ENCODE peak calls at places on chromosomes 12 and 14, in seven cellular contexts. R is testis; Q is K562; P is HAP-1; Z is heart right ventricle; S is CD8-positive, alpha-beta memory T cell; U is neural progenitor cell. X is an unnamed sample.

GRCh38 chr14:85308531-85309300 is 221.2 kb upstream of the FLRT2 start:
- DNase-seq in P (peak; percentile 53), U (peak; percentile 2), S (no peak), Z (no peak), R (no peak), Q (no peak), X (peak; percentile 56)

GRCh38 chr12:55743131-55743921 is 404 bp downstream of the GDF11 start:
- DNase-seq in P (peak; percentile 50), R (peak; percentile 69), Z (peak; percentile 65), Q (no peak), S (peak; percentile 61), U (peak; percentile 95), X (peak; percentile 67)

GRCh38 chr12:15963271-15963670 is 52.1 kb downstream of the DERA start:
- DNase-seq in R (no peak), P (no peak), U (no peak), Q (no peak), S (no peak), Z (no peak), X (no peak)

GRCh38 chr14:94143239-94143638 is 13.8 kb upstream of the IFI27L2 start:
- DNase-seq in Z (no peak), S (no peak), Q (peak; percentile 17), P (no peak), R (no peak), U (peak; percentile 61), X (peak; percentile 27)

GRCh38 chr12:15014708-15015107 is 41.9 kb downstream of the PDE6H start:
- DNase-seq in S (no peak), P (no peak), U (no peak), R (no peak), Z (no peak), Q (no peak), X (no peak)

GRCh38 chr12:4274960-4275868 is 1.7 kb downstream of the CCND2 start:
- DNase-seq in U (peak; percentile 53), Q (peak; percentile 26), Z (peak; percentile 33), P (no peak), R (no peak), S (peak; percentile 29), X (peak; percentile 47)

GRCh38 chr12:70756118-70756517 is 118.9 kb upstream of the PTPRB start:
- DNase-seq in Z (no peak), Q (peak; percentile 67), P (no peak), U (no peak), S (no peak), R (no peak), X (no peak)

GRCh38 chr12:80142640-80143039 is 43.3 kb downstream of the OTOGL start:
- DNase-seq in U (no peak), S (no peak), Q (no peak), R (no peak), P (no peak), Z (no peak), X (no peak)

GRCh38 chr12:9787340-9787737 is 26.6 kb upstream of the CD69 start:
- DNase-seq in S (no peak), Q (no peak), P (peak; percentile 95), Z (no peak), U (no peak), R (no peak), X (no peak)

GRCh38 chr12:108112815-108113556 is 16.1 kb upstream of the WSCD2 start:
- DNase-seq in P (no peak), R (no peak), Z (no peak), S (no peak), Q (no peak), U (peak; percentile 63), X (no peak)
- H3K4me1 ChIP-seq in P (no peaks in the 10 kb centered on the region), R (peaks cover 4% of the 10 kb centered on the region), Z (peaks cover 10% of the 10 kb centered on the region), S (no peaks in the 10 kb centered on the region), Q (peaks cover 10% of the 10 kb centered on the region), U (peaks cover 14% of the 10 kb centered on the region), X (no peaks in the 10 kb centered on the region)

GRCh38 chr12:49295087-49296001 is at the start of gene PRPH:
- DNase-seq in Z (peak; percentile 31), U (peak; percentile 65), P (no peak), Q (no peak), S (no peak), R (peak; percentile 17), X (no peak)

GRCh38 chr12:49294804-49295086 is 202 bp upstream of the PRPH start:
- DNase-seq in P (no peak), Z (no peak), U (no peak), S (no peak), R (no peak), Q (no peak), X (no peak)

GRCh38 chr12:49293056-49293956 is 1.6 kb upstream of the PRPH start:
- DNase-seq in S (no peak), P (no peak), R (peak; percentile 23), Z (peak; percentile 58), Q (no peak), U (peak; percentile 58), X (peak; percentile 87)

GRCh38 chr12:49292729-49293055 is 2.3 kb upstream of the PRPH start:
- DNase-seq in R (no peak), Z (no peak), P (no peak), Q (no peak), S (no peak), U (no peak), X (peak; percentile 72)

GRCh38 chr12:49294086-49294803 is 702 bp upstream of the PRPH start:
- DNase-seq in Q (no peak), Z (no peak), R (no peak), P (no peak), S (no peak), U (peak; percentile 42), X (no peak)
- H3K27me3 ChIP-seq in Q (no peaks in the 10 kb centered on the region), Z (peaks cover 48% of the 10 kb centered on the region), R (no peaks in the 10 kb centered on the region), P (no peaks in the 10 kb centered on the region), S (peaks cover 39% of the 10 kb centered on the region), U (peaks cover 77% of the 10 kb centered on the region), X (no peaks in the 10 kb centered on the region)

DNA sequence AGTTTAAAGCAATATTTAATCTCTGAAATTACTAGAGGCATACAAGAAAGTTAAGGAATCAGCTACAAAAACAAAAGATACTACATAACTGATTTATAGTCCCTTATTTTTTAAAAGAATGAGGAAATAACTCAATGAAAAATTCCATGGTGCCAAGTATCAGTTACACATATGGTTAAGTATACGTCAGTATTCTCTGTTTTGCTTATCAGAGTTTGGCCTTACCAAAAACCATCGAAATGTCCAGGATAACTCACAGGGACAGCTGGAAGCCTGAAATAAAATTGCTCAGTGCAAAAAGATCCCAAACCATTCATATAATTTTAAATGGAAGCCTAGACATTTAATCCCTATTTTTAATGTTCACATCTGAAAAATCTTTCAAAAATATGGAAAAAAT is 3.6 kb downstream of the CFL2 start:
- DNase-seq in Z (no peak), P (no peak), S (no peak), Q (no peak), U (no peak), R (no peak), X (peak; percentile 83)
- H3K4me3 ChIP-seq in Z (peak overlapping the region; percentile 82), P (no peak overlapping the region), S (no peak overlapping the region), Q (no peak overlapping the region), U (no peak overlapping the region), R (no peak overlapping the region), X (peak overlapping the region; percentile 25)

GRCh38 chr12:124384299-124384894 is 89.5 kb downstream of the RFLNA start:
- DNase-seq in S (no peak), P (no peak), U (no peak), R (no peak), Z (no peak), Q (no peak), X (no peak)
- H3K4me1 ChIP-seq in S (peaks cover 1% of the 10 kb centered on the region), P (no peaks in the 10 kb centered on the region), U (peaks cover 9% of the 10 kb centered on the region), R (peaks cover 61% of the 10 kb centered on the region), Z (peaks cover 98% of the 10 kb centered on the region), Q (peaks cover 38% of the 10 kb centered on the region), X (peaks cover 20% of the 10 kb centered on the region)

GRCh38 chr12:53956914-53957536 is 2.3 kb downstream of the HOXC12 start:
- DNase-seq in S (no peak), R (no peak), U (no peak), Z (no peak), P (no peak), Q (no peak), X (no peak)

GRCh38 chr12:53955036-53955775 is 503 bp downstream of the HOXC12 start:
- DNase-seq in U (peak; percentile 57), Q (no peak), P (no peak), S (no peak), R (no peak), Z (no peak), X (no peak)

GRCh38 chr12:53954694-53955035 is at the start of gene HOXC12:
- DNase-seq in P (no peak), S (no peak), U (no peak), Q (no peak), Z (no peak), R (no peak), X (no peak)

GRCh38 chr12:53956251-53956887 is 1.7 kb downstream of the HOXC12 start:
- DNase-seq in P (no peak), S (no peak), R (no peak), U (no peak), Q (no peak), Z (no peak), X (no peak)

GRCh38 chr12:53955776-53956250 is 1.1 kb downstream of the HOXC12 start:
- DNase-seq in R (no peak), S (no peak), Z (no peak), P (no peak), Q (no peak), U (no peak), X (no peak)
- H3K27me3 ChIP-seq in R (no peaks in the 10 kb centered on the region), S (peaks cover 95% of the 10 kb centered on the region), Z (peaks cover 100% of the 10 kb centered on the region), P (peaks cover 19% of the 10 kb centered on the region), Q (peaks cover 95% of the 10 kb centered on the region), U (peaks cover 100% of the 10 kb centered on the region), X (peaks cover 10% of the 10 kb centered on the region)

GRCh38 chr14:40629144-40629543 is 977.5 kb upstream of the LRFN5 start:
- DNase-seq in Q (no peak), U (no peak), Z (no peak), S (no peak), R (no peak), P (no peak), X (no peak)
- H3K4me3 ChIP-seq in Q (peak overlapping the region; percentile 36), U (peak overlapping the region; percentile 40), Z (no peak overlapping the region), S (no peak overlapping the region), R (peak overlapping the region; percentile 12), P (no peak overlapping the region), X (no peak overlapping the region)

GRCh38 chr12:45278447-45278846 is 62.6 kb downstream of the ANO6 start:
- DNase-seq in Z (no peak), P (no peak), S (no peak), Q (no peak), R (no peak), U (no peak), X (no peak)
- H3K4me1 ChIP-seq in Z (peaks cover 66% of the 10 kb centered on the region), P (no peaks in the 10 kb centered on the region), S (no peaks in the 10 kb centered on the region), Q (peaks cover 9% of the 10 kb centered on the region), R (peaks cover 37% of the 10 kb centered on the region), U (no peaks in the 10 kb centered on the region), X (no peaks in the 10 kb centered on the region)

DNA sequence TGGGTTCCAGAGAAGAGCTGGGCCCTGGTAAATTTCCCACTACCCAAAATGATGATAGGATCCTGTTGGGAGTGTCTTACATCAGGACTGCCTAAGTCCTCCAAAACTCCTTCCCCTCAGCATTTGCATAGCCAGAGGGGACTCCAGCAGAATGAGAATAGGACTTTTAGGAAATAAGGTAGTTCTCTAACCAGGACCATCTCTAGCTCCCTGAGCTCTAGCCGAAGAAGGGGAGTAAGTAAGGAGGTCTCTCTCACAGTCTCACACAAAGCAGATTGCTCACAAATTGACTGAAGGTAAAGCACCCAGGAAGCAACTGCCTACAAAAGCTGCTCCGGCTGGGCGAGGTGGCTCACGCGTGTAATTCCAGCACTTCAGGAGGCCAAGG is 8.3 kb downstream of the PPP1R3E start:
- DNase-seq in S (no peak), Q (no peak), Z (no peak), P (no peak), R (no peak), U (no peak), X (no peak)
- H3K27me3 ChIP-seq in S (no peaks in the 10 kb centered on the region), Q (no peaks in the 10 kb centered on the region), Z (no peaks in the 10 kb centered on the region), P (no peaks in the 10 kb centered on the region), R (no peaks in the 10 kb centered on the region), U (peaks cover 72% of the 10 kb centered on the region), X (no peaks in the 10 kb centered on the region)

GRCh38 chr12:68613209-68613904 is 2.7 kb downstream of the RAP1B start:
- DNase-seq in R (peak; percentile 19), U (no peak), Q (no peak), P (no peak), Z (no peak), S (peak; percentile 58), X (no peak)
- H3K4me3 ChIP-seq in R (no peak overlapping the region), U (no peak overlapping the region), Q (peak overlapping the region; percentile 92), P (no peak overlapping the region), Z (peak overlapping the region; percentile 79), S (peak overlapping the region; percentile 64), X (no peak overlapping the region)

X was measured in SJCRH30.